ENCODE peak calls at places on chromosomes 6 and 20, in eight cellular contexts. U is left ventricle myocardium inferior; O is lung; X is activated CD4-positive, alpha-beta T cell treated with anti-CD3 and anti-CD28 coated beads, Interleukin-2, amount 50 U/mL, for 24 hours; T is NAMALWA; G is HEK293T; J is NCI-H1092; S is cardiac fibroblast. A is an unnamed sample.

GRCh38 chr20:23234311-23235078 is 116.1 kb upstream of the NXT1 start:
- DNase-seq in O (no peak), S (no peak), U (no peak), X (no peak), J (no peak), T (no peak), G (no peak), A (no peak)

GRCh38 chr6:25397406-25397805 is 118.2 kb downstream of the CARMIL1 start:
- DNase-seq in T (no peak), G (no peak), X (no peak), O (no peak), U (no peak), S (no peak), J (no peak), A (no peak)

GRCh38 chr20:51388227-51388626 is 154.3 kb downstream of the NFATC2 start:
- DNase-seq in O (no peak), X (no peak), T (no peak), S (no peak), U (no peak), G (no peak), J (no peak), A (no peak)

GRCh38 chr20:8901237-8902025 is 167.5 kb upstream of the PLCB4 start:
- DNase-seq in S (no peak), O (no peak), G (no peak), T (no peak), U (peak), J (no peak), X (no peak), A (no peak)

GRCh38 chr20:37257993-37258392 is 3.6 kb downstream of the GHRH start:
- DNase-seq in X (no peak), J (no peak), O (no peak), S (no peak), T (no peak), G (no peak), U (no peak), A (no peak)

GRCh38 chr6:94045473-94045872 is 626.1 kb upstream of the EPHA7 start:
- DNase-seq in J (no peak), U (no peak), X (no peak), S (no peak), T (no peak), G (peak), O (no peak), A (no peak)

GRCh38 chr6:135474362-135474761 is 23.2 kb downstream of the AHI1 start:
- DNase-seq in U (no peak), T (no peak), G (no peak), J (no peak), S (no peak), O (no peak), X (no peak), A (no peak)

GRCh38 chr6:13380761-13381160 is 52.4 kb upstream of the TBC1D7 start:
- DNase-seq in X (no peak), T (no peak), S (no peak), O (no peak), U (no peak), G (no peak), J (no peak), A (no peak)

GRCh38 chr6:33914519-33915120 is 110.8 kb upstream of the MLN start:
- DNase-seq in T (peak), U (no peak), S (no peak), J (no peak), G (no peak), O (no peak), X (peak), A (peak)

GRCh38 chr6:99178168-99178567 is 171.3 kb downstream of the FAXC start:
- DNase-seq in O (no peak), S (no peak), U (no peak), G (no peak), J (no peak), T (no peak), X (no peak), A (no peak)

GRCh38 chr6:149877678-149878077 is 13.5 kb upstream of the LRP11 start:
- DNase-seq in J (no peak), O (no peak), T (no peak), X (no peak), S (no peak), U (no peak), G (peak), A (no peak)

GRCh38 chr6:102774326-102774725 is 1380.8 kb downstream of the GRIK2 start:
- DNase-seq in J (no peak), G (no peak), X (no peak), T (no peak), O (no peak), S (no peak), U (no peak), A (no peak)

GRCh38 chr20:48597521-48598302 is 230.1 kb downstream of the PREX1 start:
- DNase-seq in S (no peak), U (no peak), X (no peak), T (no peak), G (no peak), O (no peak), J (no peak), A (no peak)

GRCh38 chr6:11445146-11445545 is 92.4 kb upstream of the TMEM170B start:
- DNase-seq in X (no peak), G (no peak), S (no peak), T (no peak), O (no peak), U (no peak), J (no peak), A (no peak)

GRCh38 chr6:30480536-30481156 is 8.7 kb upstream of the HLA-E start:
- DNase-seq in S (no peak), X (no peak), O (no peak), J (no peak), T (no peak), G (no peak), U (no peak), A (no peak)

GRCh38 chr6:122995930-122996796 is at the start of gene CLVS2:
- DNase-seq in O (no peak), U (no peak), T (no peak), X (no peak), S (peak), G (peak), J (no peak), A (no peak)

GRCh38 chr6:14354919-14355572 is 237.5 kb downstream of the CD83 start:
- DNase-seq in G (no peak), T (no peak), O (peak), S (peak), J (no peak), U (peak), X (peak), A (no peak)

GRCh38 chr20:50607850-50608749 is 83.2 kb downstream of the RIPOR3 start:
- DNase-seq in S (no peak), O (no peak), G (no peak), X (no peak), J (no peak), U (no peak), T (no peak), A (no peak)